ENCODE peak calls at places on chromosomes 13 and 19, in five cellular contexts. I, B, C, D and W are unnamed samples.

GRCh38 chr13:26216042-26216441 is 6.1 kb downstream of the RNF6 start:
- DNase-seq in D (no peak), I (no peak), B (no peak), C (no peak), W (no peak)

GRCh38 chr19:11507370-11508078 is 1.9 kb upstream of the ZNF653 start:
- DNase-seq in C (no peak), D (no peak), B (no peak), I (no peak), W (no peak)

GRCh38 chr13:104984296-104984818 is 1551.1 kb downstream of the EFNB2 start:
- DNase-seq in I (no peak), D (no peak), C (no peak), B (no peak), W (peak; percentile 44)

GRCh38 chr19:11263726-11264125 is 1.4 kb upstream of the DOCK6 start:
- DNase-seq in C (no peak), I (no peak), D (no peak), B (no peak), W (no peak)

GRCh38 chr19:33580645-33581037 is 41.1 kb upstream of the CHST8 start:
- DNase-seq in I (no peak), C (no peak), D (no peak), B (no peak), W (no peak)

GRCh38 chr13:98397861-98398260 is 179.0 kb downstream of the STK24 start:
- DNase-seq in I (no peak), C (no peak), D (no peak), B (no peak), W (no peak)

GRCh38 chr13:34250151-34250550 is 432.2 kb downstream of the RFC3 start:
- DNase-seq in D (no peak), I (no peak), B (no peak), C (no peak), W (no peak)

GRCh38 chr19:7505288-7505681 is 10.6 kb upstream of the ZNF358 start:
- DNase-seq in D (no peak), B (no peak), I (no peak), C (peak; percentile 68), W (no peak)

GRCh38 chr13:100789968-100790367 is 115.4 kb upstream of the TMTC4 start:
- DNase-seq in D (no peak), B (no peak), C (no peak), I (no peak), W (no peak)

GRCh38 chr19:18435848-18436631 is 1.9 kb downstream of the ISYNA1 start:
- DNase-seq in I (peak; percentile 52), C (no peak), B (peak; percentile 51), D (no peak), W (no peak)

GRCh38 chr13:66657165-66657895 is 572.8 kb downstream of the PCDH9 start:
- DNase-seq in C (peak; percentile 4), D (no peak), I (no peak), B (no peak), W (no peak)

GRCh38 chr13:56351041-56351440 is 789.7 kb upstream of the PRR20A start:
- DNase-seq in I (no peak), C (no peak), D (no peak), B (peak; percentile 64), W (no peak)

GRCh38 chr13:24184265-24184841 is 23.8 kb downstream of the SPATA13 start:
- DNase-seq in C (no peak), I (no peak), D (no peak), B (no peak), W (no peak)

GRCh38 chr19:43743059-43743458 is 11.7 kb downstream of the SMG9 start:
- DNase-seq in B (no peak), C (no peak), D (no peak), I (no peak), W (no peak)

GRCh38 chr13:80116107-80116506 is 224.8 kb downstream of the SPRY2 start:
- DNase-seq in C (no peak), I (no peak), B (no peak), D (no peak), W (no peak)

GRCh38 chr13:112642061-112642460 is 47.8 kb upstream of the ATP11A start:
- DNase-seq in C (no peak), B (no peak), I (no peak), D (no peak), W (no peak)

GRCh38 chr19:54035215-54036178 is 28.2 kb downstream of the VSTM1 start:
- DNase-seq in D (no peak), C (no peak), I (no peak), B (peak; percentile 81), W (no peak)

GRCh38 chr13:28636677-28637317 is 22.1 kb upstream of the POMP start:
- DNase-seq in C (no peak), I (peak; percentile 85), D (no peak), B (peak; percentile 87), W (peak; percentile 41)

GRCh38 chr19:8397291-8397690 is 7.1 kb downstream of the RAB11B start:
- DNase-seq in B (no peak), D (no peak), I (no peak), C (no peak), W (no peak)

GRCh38 chr13:40492511-40492910 is 173.9 kb downstream of the FOXO1 start:
- DNase-seq in B (no peak), C (no peak), I (no peak), D (no peak), W (no peak)

GRCh38 chr13:20475927-20476691 is 49.5 kb downstream of the CRYL1 start:
- DNase-seq in D (peak; percentile 50), I (peak; percentile 84), C (no peak), B (peak; percentile 72), W (peak; percentile 78)

GRCh38 chr13:26867451-26868067 is 107.0 kb upstream of the GPR12 start:
- DNase-seq in B (peak; percentile 70), C (no peak), I (no peak), D (no peak), W (peak; percentile 2)

GRCh38 chr19:28468701-28469459 is 744.1 kb downstream of the UQCRFS1 start:
- DNase-seq in D (no peak), I (peak; percentile 47), C (peak; percentile 83), B (peak; percentile 82), W (no peak)

GRCh38 chr19:56341948-56342347 is 27.3 kb upstream of the ZSCAN5A start:
- DNase-seq in D (no peak), B (no peak), C (no peak), I (no peak), W (no peak)

GRCh38 chr19:8065489-8066261 is 13.1 kb downstream of the CCL25 start:
- DNase-seq in D (no peak), I (no peak), C (peak; percentile 82), B (no peak), W (no peak)

GRCh38 chr13:94515911-94516310 is 36.4 kb upstream of the DCT start:
- DNase-seq in C (no peak), D (no peak), I (no peak), B (no peak), W (no peak)

GRCh38 chr13:99378985-99379734 is 72.0 kb upstream of the GPR183 start:
- DNase-seq in D (no peak), C (no peak), I (no peak), B (peak; percentile 66), W (no peak)

GRCh38 chr19:9306443-9306842 is 3.2 kb downstream of the ZNF699 start:
- DNase-seq in C (no peak), B (no peak), D (no peak), I (no peak), W (no peak)

GRCh38 chr13:91572944-91573535 is 174.6 kb downstream of the GPC5 start:
- DNase-seq in I (no peak), B (no peak), D (no peak), C (no peak), W (no peak)

GRCh38 chr13:90414691-90415596 is 932.5 kb upstream of the MIR17HG start:
- DNase-seq in D (no peak), C (no peak), B (peak; percentile 70), I (no peak), W (no peak)

GRCh38 chr19:53945441-53945840 is 17.3 kb upstream of the CACNG8 start:
- DNase-seq in D (no peak), C (peak; percentile 15), I (no peak), B (peak; percentile 85), W (no peak)

DNA sequence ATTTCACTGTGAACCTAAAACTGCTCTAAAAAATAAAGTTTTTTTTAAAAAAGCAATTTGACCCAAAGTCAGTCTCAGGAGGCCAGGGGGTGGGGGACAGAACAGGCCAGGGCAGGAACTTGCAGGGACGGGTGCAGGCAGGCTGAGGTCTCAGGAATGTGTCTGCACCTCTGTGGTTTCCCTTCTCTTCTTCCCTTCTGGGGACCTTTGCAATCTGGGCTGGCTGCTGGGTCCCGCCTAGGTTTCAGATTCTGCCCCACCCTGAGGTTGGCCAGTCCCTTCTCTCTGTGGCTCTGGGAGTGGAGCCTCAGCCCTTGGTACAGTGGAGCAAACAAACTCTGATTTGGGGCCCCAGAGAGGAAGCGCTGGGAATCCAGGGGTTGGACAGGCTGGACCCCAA is 5.3 kb upstream of the F2RL3 start:
- DNase-seq in C (no peak), B (no peak), D (no peak), I (no peak), W (no peak)
- H3K27ac ChIP-seq in C (no peak overlapping the region), B (no peak overlapping the region), D (no peak overlapping the region), I (no peak overlapping the region), W (no peak overlapping the region)

GRCh38 chr13:113863511-113864302 is at the start of gene GAS6:
- DNase-seq in D (no peak), B (peak; percentile 78), C (peak; percentile 88), I (peak; percentile 81), W (peak; percentile 26)
- H3K4me3 ChIP-seq in D (no peak within 1 kb of the TSS), B (peak within 1 kb of the TSS; percentile 82), C (peak within 1 kb of the TSS; percentile 71), I (peak within 1 kb of the TSS; percentile 59), W (no peak within 1 kb of the TSS)

GRCh38 chr13:32254916-32255743 is 60.0 kb downstream of the ZAR1L start:
- DNase-seq in D (no peak), C (no peak), B (no peak), I (no peak), W (no peak)

GRCh38 chr13:32254416-32254815 is 60.7 kb downstream of the ZAR1L start:
- DNase-seq in B (no peak), I (no peak), C (no peak), D (no peak), W (no peak)

GRCh38 chr13:32255744-32256120 is 59.4 kb downstream of the ZAR1L start:
- DNase-seq in I (no peak), D (no peak), B (no peak), C (no peak), W (no peak)

GRCh38 chr13:32253911-32254399 is 61.2 kb downstream of the ZAR1L start:
- DNase-seq in C (no peak), D (no peak), I (no peak), B (no peak), W (no peak)

GRCh38 chr13:32252812-32253440 is 62.2 kb downstream of the ZAR1L start:
- DNase-seq in C (no peak), B (no peak), D (no peak), I (no peak), W (no peak)
- H3K27ac ChIP-seq in C (peak overlapping the region; percentile 77), B (no peak overlapping the region), D (no peak overlapping the region), I (no peak overlapping the region), W (no peak overlapping the region)

GRCh38 chr13:110398564-110399507 is 91.8 kb downstream of the COL4A2 start:
- DNase-seq in B (no peak), D (no peak), C (no peak), I (no peak), W (no peak)

GRCh38 chr13:110396476-110396875 is 89.4 kb downstream of the COL4A2 start:
- DNase-seq in I (no peak), C (no peak), B (no peak), D (no peak), W (no peak)

GRCh38 chr13:110394371-110394841 is 87.3 kb downstream of the COL4A2 start:
- DNase-seq in I (no peak), C (no peak), D (no peak), B (no peak), W (no peak)

GRCh38 chr13:110397445-110397844 is 90.4 kb downstream of the COL4A2 start:
- DNase-seq in I (no peak), D (no peak), C (no peak), B (no peak), W (no peak)

GRCh38 chr13:110396913-110397379 is 89.9 kb downstream of the COL4A2 start:
- DNase-seq in D (no peak), B (no peak), I (peak; percentile 84), C (no peak), W (no peak)
- H3K4me3 ChIP-seq in D (no peak overlapping the region), B (no peak overlapping the region), I (no peak overlapping the region), C (no peak overlapping the region), W (no peak overlapping the region)